ENCODE peak calls at places on chromosomes 7 and 10, in four cellular contexts. One of them, this sample, is unnamed.

GRCh38 chr10:89904755-89905154 is 203.4 kb downstream of the KIF20B start:
- DNase-seq in GM23338: no peak
- DNase-seq in fibroblast of lung: peak; percentile 66
- DNase-seq in KBM-7: no peak
- DNase-seq in this sample: no peak

GRCh38 chr7:131071786-131072504 is 255.7 kb upstream of the MKLN1 start:
- DNase-seq in fibroblast of lung: peak; percentile 90
- DNase-seq in GM23338: peak; percentile 56
- DNase-seq in KBM-7: peak; percentile 93
- DNase-seq in this sample: peak; percentile 63

GRCh38 chr7:26363465-26363864 is 71.8 kb downstream of the SNX10 start:
- DNase-seq in GM23338: no peak
- DNase-seq in KBM-7: no peak
- DNase-seq in fibroblast of lung: no peak
- DNase-seq in this sample: no peak

GRCh38 chr10:13528875-13529713 is at the start of gene BEND7:
- DNase-seq in KBM-7: peak; percentile 36
- DNase-seq in GM23338: peak; percentile 48
- DNase-seq in fibroblast of lung: peak; percentile 42
- DNase-seq in this sample: peak; percentile 95

GRCh38 chr10:73863039-73863817 is 11.1 kb downstream of the CAMK2G start:
- DNase-seq in fibroblast of lung: no peak
- DNase-seq in GM23338: no peak
- DNase-seq in KBM-7: no peak
- DNase-seq in this sample: no peak

GRCh38 chr10:97914837-97915211 is 65.2 kb downstream of the GOLGA7B start:
- DNase-seq in KBM-7: peak; percentile 60
- DNase-seq in GM23338: peak; percentile 93
- DNase-seq in fibroblast of lung: peak; percentile 27
- DNase-seq in this sample: peak; percentile 79

GRCh38 chr7:4682621-4683042 is 537 bp downstream of the FOXK1 start:
- DNase-seq in KBM-7: peak; percentile 14
- DNase-seq in GM23338: peak; percentile 54
- DNase-seq in fibroblast of lung: peak; percentile 60
- DNase-seq in this sample: peak; percentile 44

GRCh38 chr7:37369904-37370303 is 78.8 kb downstream of the ELMO1 start:
- DNase-seq in fibroblast of lung: no peak
- DNase-seq in GM23338: no peak
- DNase-seq in KBM-7: no peak
- DNase-seq in this sample: no peak

GRCh38 chr7:151439855-151440798 is at the start of gene CRYGN:
- DNase-seq in GM23338: peak; percentile 80
- DNase-seq in fibroblast of lung: no peak
- DNase-seq in KBM-7: no peak
- DNase-seq in this sample: no peak

GRCh38 chr7:99365318-99366141 is 9.0 kb upstream of the ARPC1B start:
- DNase-seq in GM23338: peak; percentile 66
- DNase-seq in fibroblast of lung: no peak
- DNase-seq in KBM-7: peak; percentile 65
- DNase-seq in this sample: peak; percentile 81

GRCh38 chr10:102117391-102118159 is 2.6 kb downstream of the LDB1 start:
- DNase-seq in KBM-7: peak; percentile 93
- DNase-seq in GM23338: peak; percentile 80
- DNase-seq in fibroblast of lung: peak; percentile 73
- DNase-seq in this sample: no peak

GRCh38 chr7:20407585-20408466 is 77.1 kb downstream of the ITGB8 start:
- DNase-seq in fibroblast of lung: peak; percentile 76
- DNase-seq in KBM-7: no peak
- DNase-seq in GM23338: no peak
- DNase-seq in this sample: no peak

GRCh38 chr7:38507379-38507778 is 123.8 kb downstream of the AMPH start:
- DNase-seq in fibroblast of lung: peak; percentile 3
- DNase-seq in KBM-7: no peak
- DNase-seq in GM23338: no peak
- DNase-seq in this sample: no peak

GRCh38 chr7:98194672-98195457 is 16.4 kb upstream of the BHLHA15 start:
- DNase-seq in fibroblast of lung: peak; percentile 45
- DNase-seq in KBM-7: no peak
- DNase-seq in GM23338: no peak
- DNase-seq in this sample: no peak

GRCh38 chr10:6112893-6113292 is 24.1 kb downstream of the RBM17 start:
- DNase-seq in GM23338: no peak
- DNase-seq in KBM-7: no peak
- DNase-seq in fibroblast of lung: no peak
- DNase-seq in this sample: no peak

GRCh38 chr10:103884681-103885139 is 29.3 kb upstream of the SH3PXD2A start:
- DNase-seq in GM23338: peak; percentile 81
- DNase-seq in KBM-7: peak; percentile 77
- DNase-seq in fibroblast of lung: peak; percentile 32
- DNase-seq in this sample: peak; percentile 54

GRCh38 chr10:25694206-25694933 is 239.7 kb upstream of the MYO3A start:
- DNase-seq in KBM-7: no peak
- DNase-seq in fibroblast of lung: no peak
- DNase-seq in GM23338: no peak
- DNase-seq in this sample: no peak

GRCh38 chr10:58565256-58565655 is 52.6 kb downstream of the BICC1 start:
- DNase-seq in GM23338: no peak
- DNase-seq in fibroblast of lung: no peak
- DNase-seq in KBM-7: no peak
- DNase-seq in this sample: no peak

GRCh38 chr10:114879541-114880158 is 58.1 kb downstream of the FHIP2A start:
- DNase-seq in fibroblast of lung: peak; percentile 17
- DNase-seq in KBM-7: peak; percentile 51
- DNase-seq in GM23338: peak; percentile 75
- DNase-seq in this sample: peak; percentile 47

GRCh38 chr10:6530211-6530840 is 49.8 kb downstream of the PRKCQ start:
- DNase-seq in KBM-7: no peak
- DNase-seq in GM23338: no peak
- DNase-seq in fibroblast of lung: no peak
- DNase-seq in this sample: no peak

GRCh38 chr10:28320799-28321198 is 17.9 kb upstream of the MPP7 start:
- DNase-seq in fibroblast of lung: no peak
- DNase-seq in GM23338: no peak
- DNase-seq in KBM-7: no peak
- DNase-seq in this sample: no peak

GRCh38 chr7:42932861-42933591 is 850 bp downstream of the MRPL32 start:
- DNase-seq in GM23338: peak; percentile 43
- DNase-seq in KBM-7: peak; percentile 42
- DNase-seq in fibroblast of lung: peak; percentile 38
- DNase-seq in this sample: peak; percentile 36

GRCh38 chr7:127879942-127880341 is 151.3 kb downstream of the LRRC4 start:
- DNase-seq in GM23338: no peak
- DNase-seq in KBM-7: no peak
- DNase-seq in fibroblast of lung: no peak
- DNase-seq in this sample: no peak

GRCh38 chr10:90602815-90603600 is 254.8 kb downstream of the HTR7 start:
- DNase-seq in fibroblast of lung: peak; percentile 79
- DNase-seq in GM23338: no peak
- DNase-seq in KBM-7: no peak
- DNase-seq in this sample: no peak

GRCh38 chr7:46534593-46535271 is 613.7 kb upstream of the IGFBP3 start:
- DNase-seq in KBM-7: no peak
- DNase-seq in fibroblast of lung: peak; percentile 88
- DNase-seq in GM23338: peak; percentile 41
- DNase-seq in this sample: no peak

GRCh38 chr10:50511512-50512213 is 112.1 kb downstream of the SGMS1 start:
- DNase-seq in GM23338: no peak
- DNase-seq in KBM-7: no peak
- DNase-seq in fibroblast of lung: peak; percentile 72
- DNase-seq in this sample: peak; percentile 40

GRCh38 chr10:42753507-42754154 is 29.0 kb upstream of the BMS1 start:
- DNase-seq in KBM-7: no peak
- DNase-seq in GM23338: peak; percentile 29
- DNase-seq in fibroblast of lung: no peak
- DNase-seq in this sample: peak; percentile 18

GRCh38 chr7:5094641-5095040 is 49.0 kb downstream of the RBAK start:
- DNase-seq in KBM-7: no peak
- DNase-seq in GM23338: no peak
- DNase-seq in fibroblast of lung: no peak
- DNase-seq in this sample: no peak

GRCh38 chr10:123519861-123520260 is 146.3 kb upstream of the GPR26 start:
- DNase-seq in fibroblast of lung: no peak
- DNase-seq in GM23338: no peak
- DNase-seq in KBM-7: no peak
- DNase-seq in this sample: no peak

GRCh38 chr10:25804505-25804904 is 129.5 kb upstream of the MYO3A start:
- DNase-seq in GM23338: no peak
- DNase-seq in KBM-7: no peak
- DNase-seq in fibroblast of lung: no peak
- DNase-seq in this sample: no peak

GRCh38 chr7:72467237-72467636 is 55.1 kb upstream of the CALN1 start:
- DNase-seq in fibroblast of lung: no peak
- DNase-seq in GM23338: no peak
- DNase-seq in KBM-7: no peak
- DNase-seq in this sample: no peak

GRCh38 chr7:32093415-32094408 is 23.5 kb upstream of the PDE1C start:
- DNase-seq in GM23338: no peak
- DNase-seq in fibroblast of lung: peak; percentile 97
- DNase-seq in KBM-7: no peak
- DNase-seq in this sample: no peak

GRCh38 chr10:114301951-114302710 is 63.1 kb downstream of the VWA2 start:
- DNase-seq in KBM-7: no peak
- DNase-seq in fibroblast of lung: no peak
- DNase-seq in GM23338: no peak
- DNase-seq in this sample: no peak

GRCh38 chr7:50217961-50218360 is 86.6 kb upstream of the IKZF1 start:
- DNase-seq in fibroblast of lung: no peak
- DNase-seq in GM23338: no peak
- DNase-seq in KBM-7: peak; percentile 87
- DNase-seq in this sample: no peak

GRCh38 chr10:94046152-94046551 is 52.4 kb downstream of the PLCE1 start:
- DNase-seq in KBM-7: no peak
- DNase-seq in GM23338: peak; percentile 26
- DNase-seq in fibroblast of lung: no peak
- DNase-seq in this sample: no peak

GRCh38 chr10:12605580-12606405 is 256.4 kb downstream of the CAMK1D start:
- DNase-seq in KBM-7: no peak
- DNase-seq in GM23338: no peak
- DNase-seq in fibroblast of lung: peak; percentile 60
- DNase-seq in this sample: no peak

This sample was measured in K562.